ENCODE peak calls at places on chromosomes 3 and 15, in seven cellular contexts. M, B, P, H, D, C and A are unnamed samples.
A peak's percentile ranks its signal among the peaks of the same experiment; 100 is the strongest.

GRCh38 chr3:146044046-146044445 is 116.9 kb downstream of the PLOD2 start:
- DNase-seq in C (peak; percentile 16), P (no peak), H (no peak), M (no peak), B (peak; percentile 53), D (no peak), A (no peak)

GRCh38 chr15:90902996-90903732 is at the start of gene MAN2A2:
- DNase-seq in C (no peak), D (peak; percentile 88), P (peak; percentile 91), M (peak; percentile 44), B (peak; percentile 28), H (no peak), A (no peak)

GRCh38 chr15:78016860-78017259 is 60.7 kb downstream of the TBC1D2B start:
- DNase-seq in D (no peak), M (no peak), C (no peak), P (no peak), H (no peak), B (no peak), A (no peak)

GRCh38 chr15:50224606-50225005 is 40.9 kb downstream of the HDC start:
- DNase-seq in M (peak; percentile 45), C (peak; percentile 28), P (no peak), B (peak; percentile 18), H (no peak), D (no peak), A (no peak)

GRCh38 chr3:36560685-36561084 is 180.4 kb downstream of the STAC start:
- DNase-seq in M (no peak), C (no peak), H (no peak), P (no peak), D (no peak), B (no peak), A (no peak)

GRCh38 chr3:154779571-154779970 is 300.5 kb upstream of the MME start:
- DNase-seq in C (peak; percentile 52), B (peak; percentile 61), P (no peak), M (peak; percentile 62), H (no peak), D (no peak), A (peak; percentile 30)

GRCh38 chr15:57640935-57641682 is 49.4 kb downstream of the MYZAP start:
- DNase-seq in P (peak; percentile 15), D (peak; percentile 29), H (peak; percentile 5), C (peak; percentile 20), M (peak; percentile 55), B (peak; percentile 59), A (peak; percentile 3)

GRCh38 chr15:62770752-62771151 is 271.8 kb upstream of the TPM1 start:
- DNase-seq in B (peak; percentile 90), H (peak; percentile 56), C (peak; percentile 71), D (no peak), M (peak; percentile 52), P (no peak), A (peak; percentile 34)

GRCh38 chr3:188635258-188636038 is 481.5 kb downstream of the LPP start:
- DNase-seq in D (no peak), H (no peak), P (no peak), M (peak; percentile 60), C (peak; percentile 24), B (no peak), A (peak; percentile 48)

GRCh38 chr15:92801774-92802464 is 98.2 kb upstream of the CHD2 start:
- DNase-seq in M (peak; percentile 95), P (no peak), D (no peak), C (peak; percentile 87), H (peak; percentile 85), B (peak; percentile 91), A (peak; percentile 88)

GRCh38 chr3:178255315-178255714 is 280.9 kb upstream of the KCNMB2 start:
- DNase-seq in P (no peak), H (no peak), B (peak; percentile 75), D (no peak), C (no peak), M (peak; percentile 91), A (no peak)

GRCh38 chr3:23915537-23916108 is 1.2 kb downstream of the NKIRAS1 start:
- DNase-seq in M (peak; percentile 61), D (no peak), B (peak; percentile 48), P (no peak), C (peak; percentile 42), H (no peak), A (no peak)

GRCh38 chr3:120559228-120560061 is 36.7 kb upstream of the NDUFB4 start:
- DNase-seq in D (no peak), H (peak; percentile 69), C (peak; percentile 68), P (no peak), M (peak; percentile 59), B (peak; percentile 82), A (no peak)

GRCh38 chr15:61250613-61251012 is 21.5 kb upstream of the RORA start:
- DNase-seq in B (no peak), P (no peak), M (no peak), D (no peak), C (no peak), H (no peak), A (no peak)

GRCh38 chr15:70466895-70467529 is 296.3 kb downstream of the UACA start:
- DNase-seq in C (peak; percentile 52), P (peak; percentile 77), D (peak; percentile 69), B (peak; percentile 75), H (peak; percentile 33), M (peak; percentile 76), A (no peak)

GRCh38 chr3:135012101-135012500 is 217.0 kb downstream of the EPHB1 start:
- DNase-seq in M (no peak), D (no peak), P (no peak), H (no peak), B (no peak), C (no peak), A (no peak)

DNA sequence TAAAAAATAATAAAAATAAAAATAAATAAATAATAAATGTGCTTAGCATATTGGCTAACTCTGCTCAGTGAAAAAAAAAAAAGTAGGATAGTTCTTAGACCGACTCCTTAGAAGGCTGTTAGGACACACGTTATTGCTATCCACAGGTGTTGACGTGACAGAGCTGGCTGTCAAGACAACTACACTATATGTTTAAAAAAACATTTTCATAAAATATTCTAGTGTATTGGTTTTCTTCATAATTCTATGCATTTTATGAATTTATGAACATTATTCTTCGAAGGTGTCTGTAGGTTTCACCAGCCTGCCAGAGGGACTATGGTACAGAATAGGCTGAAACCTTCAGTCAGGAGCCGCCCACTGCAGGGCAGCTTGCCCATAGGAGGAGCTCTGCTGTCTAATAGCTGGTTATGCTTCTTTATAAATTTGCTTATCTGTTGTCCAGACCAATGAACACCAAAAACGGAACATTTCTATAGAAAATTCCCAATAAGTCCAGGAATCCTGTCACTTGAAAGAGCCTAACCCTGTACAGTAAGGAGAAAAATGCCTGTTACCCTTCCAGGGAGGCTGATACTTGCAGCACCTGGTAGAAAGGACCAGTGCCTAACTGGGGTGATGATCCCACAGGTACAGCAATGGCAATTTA is 9.1 kb downstream of the TM4SF1 start:
- DNase-seq in C (no peak), P (no peak), H (no peak), M (no peak), D (no peak), B (peak; percentile 58), A (no peak)
- TF ChIP-seq CTCF in C (peak; percentile 24), P (no peak), H (no peak), M (no peak), D (no peak), B (no peak), A (no peak)

GRCh38 chr3:136835079-136835816 is 16.3 kb downstream of the SLC35G2 start:
- DNase-seq in P (no peak), C (no peak), D (no peak), B (no peak), M (no peak), H (no peak), A (no peak)
- TF ChIP-seq CTCF in P (no peak), C (no peak), D (no peak), B (no peak), M (no peak), H (no peak), A (no peak)

GRCh38 chr3:58236527-58237237 is 910 bp upstream of the ABHD6 start:
- DNase-seq in D (no peak), M (no peak), C (no peak), H (no peak), P (no peak), B (no peak), A (no peak)

GRCh38 chr3:58237940-58238681 is 519 bp downstream of the ABHD6 start:
- DNase-seq in P (peak; percentile 46), H (no peak), B (peak; percentile 49), C (no peak), M (no peak), D (peak; percentile 38), A (no peak)

GRCh38 chr3:58238830-58239229 is 1.2 kb downstream of the ABHD6 start:
- DNase-seq in H (no peak), D (no peak), C (no peak), P (no peak), M (no peak), B (no peak), A (no peak)

GRCh38 chr3:58235970-58236369 is 1.6 kb upstream of the ABHD6 start:
- DNase-seq in B (no peak), P (no peak), M (no peak), C (no peak), H (no peak), D (no peak), A (no peak)

DNA sequence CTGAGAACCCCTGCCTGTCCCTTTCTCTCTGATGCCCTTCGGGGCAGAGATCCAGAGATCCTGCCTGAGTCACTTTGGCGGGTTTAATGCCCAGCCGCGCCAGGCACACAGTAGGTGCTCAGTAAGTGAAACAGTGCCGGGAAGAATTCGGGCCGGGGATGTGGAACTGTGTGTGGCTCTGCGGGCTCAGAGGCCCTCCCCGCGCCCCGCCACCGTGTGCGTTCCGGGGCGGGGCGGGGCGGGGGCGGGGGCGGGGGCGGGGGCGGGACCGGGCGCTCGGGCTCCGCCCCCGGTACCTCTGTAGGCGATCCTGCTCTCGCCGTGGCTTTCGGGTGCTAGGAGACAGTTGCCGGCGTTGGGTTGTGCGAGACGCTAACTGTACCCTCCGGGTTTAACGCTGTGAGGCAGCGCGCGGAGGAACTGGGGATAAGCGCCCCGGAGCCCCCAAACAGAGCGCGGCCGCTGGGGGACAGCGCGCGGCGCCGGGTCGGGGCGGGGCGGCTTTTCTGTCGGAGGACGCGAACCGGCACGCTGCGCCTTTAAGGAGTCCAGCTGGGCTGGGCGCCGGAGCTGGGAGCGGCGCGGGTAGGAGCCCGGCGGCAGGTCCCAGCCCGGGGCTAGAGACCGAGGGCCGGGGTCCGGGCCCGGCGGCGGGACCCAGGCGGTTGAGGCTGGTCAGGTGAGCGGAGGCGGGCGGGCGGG is at the start of gene ABHD6:
- DNase-seq in C (peak; percentile 57), P (peak; percentile 81), D (peak; percentile 90), M (peak; percentile 76), B (peak; percentile 70), H (no peak), A (no peak)
- TF ChIP-seq CTCF in C (no peak), P (peak; percentile 17), D (peak; percentile 51), M (peak; percentile 27), B (peak; percentile 9), H (peak; percentile 25), A (peak; percentile 23)

GRCh38 chr3:124982855-124983254 is 48.3 kb upstream of the MUC13 start:
- DNase-seq in B (no peak), D (no peak), P (no peak), C (no peak), H (no peak), M (no peak), A (no peak)

GRCh38 chr3:124981472-124981871 is 46.9 kb upstream of the MUC13 start:
- DNase-seq in D (no peak), C (no peak), H (no peak), B (no peak), M (no peak), P (no peak), A (no peak)

GRCh38 chr3:124984754-124985153 is 50.2 kb upstream of the MUC13 start:
- DNase-seq in C (no peak), M (no peak), B (no peak), H (no peak), P (no peak), D (no peak), A (no peak)

GRCh38 chr3:124985358-124985757 is 50.8 kb upstream of the MUC13 start:
- DNase-seq in P (no peak), C (peak; percentile 44), H (peak; percentile 58), M (peak; percentile 73), D (no peak), B (peak; percentile 89), A (no peak)

GRCh38 chr3:124986153-124987143 is 51.9 kb upstream of the MUC13 start:
- DNase-seq in B (peak; percentile 93), P (no peak), D (no peak), M (peak; percentile 79), C (peak; percentile 85), H (peak; percentile 69), A (peak; percentile 57)
- TF ChIP-seq CTCF in B (peak; percentile 56), P (no peak), D (no peak), M (peak; percentile 49), C (peak; percentile 78), H (peak; percentile 71), A (peak; percentile 44)